ENCODE peak calls at places on chromosome 12, in four cellular contexts. F is renal cortical epithelial cell, B is activated B cell treated with CpG ODN at 0.5 μM for 24 hours, S is NCI-H510A treated with DMSO at 0.1 percent for 48 hours. I is an unnamed sample.

GRCh38 chr12:102478416-102479098 is 1.8 kb downstream of the IGF1 start:
- DNase-seq in F (peak), B (no peak), S (no peak), I (peak)

GRCh38 chr12:46380881-46381280 is 8.3 kb upstream of the SLC38A2 start:
- DNase-seq in F (no peak), B (no peak), S (no peak), I (no peak)

GRCh38 chr12:49037111-49037946 is 18.8 kb upstream of the PRKAG1 start:
- DNase-seq in F (no peak), B (no peak), S (no peak), I (no peak)

GRCh38 chr12:112350593-112351592 is 31.3 kb downstream of the HECTD4 start:
- DNase-seq in F (no peak), B (no peak), S (no peak), I (peak)

GRCh38 chr12:127422935-127423585 is 843.9 kb upstream of the TMEM132C start:
- DNase-seq in F (no peak), B (no peak), S (no peak), I (no peak)

GRCh38 chr12:115085594-115085993 is 401.6 kb upstream of the TBX3 start:
- DNase-seq in F (no peak), B (no peak), S (no peak), I (no peak)

GRCh38 chr12:30753761-30754382 is 879 bp downstream of the CAPRIN2 start:
- DNase-seq in F (peak), B (no peak), S (peak), I (no peak)

GRCh38 chr12:95259368-95259767 is 41.8 kb downstream of the VEZT start:
- DNase-seq in F (peak), B (no peak), S (no peak), I (peak)

GRCh38 chr12:83046019-83046418 is 359.3 kb downstream of the TMTC2 start:
- DNase-seq in F (no peak), B (no peak), S (no peak), I (no peak)

GRCh38 chr12:12714276-12715001 is 2.7 kb upstream of the CDKN1B start:
- DNase-seq in F (peak), B (peak), S (peak), I (peak)